ENCODE peak calls at places on chromosomes 12 and 14, in five cellular contexts. V, M, G, T and E are unnamed samples.

GRCh38 chr12:101608301-101609133 is 13.7 kb downstream of the MYBPC1 start:
- DNase-seq in V (no peak), T (no peak), M (no peak), G (no peak), E (no peak)

GRCh38 chr12:110114596-110114995 is 9.6 kb upstream of the IFT81 start:
- DNase-seq in G (no peak), T (no peak), V (no peak), M (no peak), E (no peak)

GRCh38 chr12:98424726-98425401 is 90.5 kb upstream of the TMPO start:
- DNase-seq in T (peak; percentile 76), M (no peak), V (peak; percentile 76), G (peak; percentile 70), E (peak; percentile 73)

GRCh38 chr14:79318371-79318770 is 892.9 kb downstream of the DIO2 start:
- DNase-seq in V (no peak), G (no peak), M (no peak), T (no peak), E (peak; percentile 57)

GRCh38 chr14:89330236-89331002 is 86.6 kb downstream of the FOXN3 start:
- DNase-seq in M (no peak), T (no peak), G (no peak), V (no peak), E (peak; percentile 97)

GRCh38 chr14:61256826-61257468 is 24.2 kb downstream of the TMEM30B start:
- DNase-seq in M (no peak), T (no peak), G (no peak), V (no peak), E (no peak)

GRCh38 chr12:71046215-71046614 is 111.6 kb downstream of the TSPAN8 start:
- DNase-seq in M (no peak), V (no peak), T (no peak), G (no peak), E (peak; percentile 2)

GRCh38 chr14:55819610-55820304 is 239.8 kb downstream of the KTN1 start:
- DNase-seq in T (no peak), G (no peak), V (no peak), M (peak; percentile 40), E (no peak)

GRCh38 chr14:34301107-34301734 is 160.8 kb downstream of the SPTSSA start:
- DNase-seq in G (peak; percentile 49), T (peak; percentile 31), V (peak; percentile 41), M (peak; percentile 7), E (peak; percentile 12)

GRCh38 chr14:50092006-50092555 is 24.3 kb downstream of the VCPKMT start:
- DNase-seq in M (no peak), V (no peak), T (peak; percentile 13), G (no peak), E (no peak)

GRCh38 chr14:80164991-80165390 is 46.3 kb downstream of the DIO2 start:
- DNase-seq in G (no peak), V (no peak), M (no peak), T (no peak), E (peak; percentile 84)

GRCh38 chr14:23588884-23589598 is 10.5 kb upstream of the JPH4 start:
- DNase-seq in M (peak; percentile 56), T (peak; percentile 89), G (peak; percentile 94), V (peak; percentile 90), E (peak; percentile 84)

GRCh38 chr12:230925-231671 is 17.1 kb upstream of the SLC6A12 start:
- DNase-seq in M (no peak), G (no peak), T (no peak), V (no peak), E (no peak)

GRCh38 chr12:7460375-7461259 is 16.7 kb upstream of the CD163L1 start:
- DNase-seq in T (peak; percentile 50), V (peak; percentile 66), M (no peak), G (peak; percentile 34), E (peak; percentile 51)

GRCh38 chr12:82510386-82510785 is 152.1 kb downstream of the METTL25 start:
- DNase-seq in V (no peak), G (no peak), T (no peak), M (no peak), E (no peak)

GRCh38 chr12:82504411-82504810 is 146.1 kb downstream of the METTL25 start:
- DNase-seq in T (no peak), G (no peak), M (no peak), V (no peak), E (no peak)

GRCh38 chr12:82507656-82508055 is 149.3 kb downstream of the METTL25 start:
- DNase-seq in T (no peak), V (no peak), M (no peak), G (no peak), E (no peak)

DNA sequence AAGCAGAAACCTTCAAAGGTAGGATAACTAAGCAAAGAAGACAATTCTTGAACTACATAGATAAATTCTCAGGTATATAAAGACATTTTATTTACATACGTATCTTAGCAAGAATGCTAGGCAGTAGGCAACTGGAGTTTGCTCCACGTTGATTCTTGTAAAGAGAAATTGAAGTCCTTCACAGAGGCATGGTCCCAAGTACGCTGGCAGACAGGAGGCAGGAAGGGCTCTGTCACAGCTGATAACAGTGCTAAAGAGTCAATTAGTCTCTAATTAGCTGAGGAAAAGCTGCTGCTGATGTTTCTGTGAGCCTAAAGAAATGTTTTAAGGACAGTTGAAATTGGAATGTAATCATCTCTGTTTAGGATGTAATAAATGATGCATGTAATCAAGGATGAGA is 146.8 kb downstream of the METTL25 start:
- DNase-seq in G (no peak), M (no peak), T (no peak), V (no peak), E (no peak)
- TF ChIP-seq RCOR1 in G (no peak), M (no peak), T (no peak), V (no peak), E (no peak)

DNA sequence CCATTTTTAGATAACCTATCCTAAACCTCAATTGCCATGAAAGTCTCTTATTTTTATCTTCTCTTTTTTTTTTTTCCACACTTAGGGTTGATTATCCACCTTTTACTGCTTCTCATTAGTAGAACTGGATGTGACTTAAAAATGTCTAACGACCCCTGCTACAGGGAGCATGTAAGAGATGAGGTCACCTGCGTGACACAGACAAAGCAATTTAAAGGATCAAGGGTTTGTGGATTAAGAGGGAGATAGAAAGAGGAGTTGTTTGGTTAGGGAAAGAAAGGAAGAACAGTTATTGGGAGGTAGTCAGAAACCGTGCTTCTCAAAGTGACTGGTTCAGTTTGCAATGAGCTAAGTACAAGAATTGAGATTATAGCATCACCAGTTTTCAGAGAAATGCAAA is 239.1 kb downstream of the ALX1 start:
- DNase-seq in M (no peak), T (no peak), G (no peak), V (no peak), E (no peak)
- TF ChIP-seq RCOR1 in M (no peak), T (no peak), G (no peak), V (no peak), E (no peak)

DNA sequence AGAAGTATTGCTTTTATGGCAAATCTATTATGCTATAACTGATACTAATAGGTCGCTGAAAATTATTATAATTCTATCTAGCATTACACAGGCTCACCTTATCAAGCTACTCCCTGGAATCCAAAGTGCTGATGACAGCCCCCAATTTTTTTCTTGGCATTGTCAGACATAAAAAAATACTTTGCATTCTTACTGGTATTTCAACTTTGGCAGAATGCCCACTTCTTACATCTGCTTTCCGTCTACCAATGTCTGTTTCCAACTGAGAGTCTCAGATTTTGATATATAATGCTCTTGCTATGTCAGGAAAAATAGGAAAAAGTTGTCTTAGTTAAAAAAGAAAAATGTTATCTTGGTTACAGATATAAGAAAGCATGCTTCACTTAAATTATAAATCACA is 615.4 kb downstream of the C12orf50 start:
- DNase-seq in M (no peak), G (peak; percentile 23), V (no peak), T (no peak), E (peak; percentile 47)
- TF ChIP-seq RCOR1 in M (no peak), G (peak; percentile 72), V (no peak), T (no peak), E (no peak)

DNA sequence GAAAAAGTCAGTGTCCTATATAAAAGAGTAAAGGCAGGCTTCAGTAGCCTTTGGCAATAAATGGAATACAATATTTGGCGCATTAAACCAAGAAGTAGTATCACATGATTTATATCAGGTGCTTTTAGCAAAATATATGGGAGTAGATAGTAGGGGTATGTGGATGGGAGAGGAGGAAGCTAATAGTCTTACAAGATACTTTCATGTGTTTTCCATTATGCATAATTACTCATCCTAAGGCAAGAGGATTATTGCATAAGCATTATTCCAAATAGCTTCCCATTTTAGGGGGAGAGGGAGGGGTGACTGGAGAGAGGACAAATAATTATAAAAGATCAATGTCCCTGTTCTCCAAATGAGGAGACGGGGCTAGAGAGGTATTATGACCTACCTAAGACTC is 104.3 kb downstream of the DUSP6 start:
- DNase-seq in V (no peak), G (peak; percentile 11), T (no peak), M (no peak), E (peak; percentile 33)
- TF ChIP-seq RCOR1 in V (no peak), G (peak; percentile 5), T (no peak), M (no peak), E (no peak)

GRCh38 chr12:34605510-34605887 is 583.2 kb downstream of the ALG10 start:
- DNase-seq in T (peak; percentile 2), G (peak; percentile 0), V (no peak), M (no peak), E (no peak)
- TF ChIP-seq RCOR1 in T (no peak), G (no peak), V (no peak), M (no peak), E (no peak)

DNA sequence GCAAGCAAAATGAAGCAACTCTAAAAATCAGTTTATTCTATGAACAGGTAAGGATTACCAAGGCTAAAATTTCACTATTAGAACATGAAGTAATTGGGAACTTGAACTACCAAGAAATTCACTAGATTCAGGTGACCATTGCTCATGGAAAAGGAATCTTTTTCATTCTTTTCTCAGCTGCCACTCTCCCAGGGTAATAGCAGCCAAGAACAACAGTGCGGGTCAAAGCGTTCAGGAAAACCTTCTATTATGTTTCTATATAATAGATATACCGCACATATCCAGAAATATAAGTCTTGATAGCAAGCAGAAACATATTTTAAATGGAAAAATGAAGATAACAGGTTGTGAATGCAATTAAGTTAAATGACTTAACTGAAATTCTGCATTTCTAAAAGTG is 125.6 kb downstream of the NELL2 start:
- DNase-seq in M (no peak), T (no peak), V (no peak), G (no peak), E (no peak)
- TF ChIP-seq RCOR1 in M (no peak), T (no peak), V (no peak), G (no peak), E (no peak)

DNA sequence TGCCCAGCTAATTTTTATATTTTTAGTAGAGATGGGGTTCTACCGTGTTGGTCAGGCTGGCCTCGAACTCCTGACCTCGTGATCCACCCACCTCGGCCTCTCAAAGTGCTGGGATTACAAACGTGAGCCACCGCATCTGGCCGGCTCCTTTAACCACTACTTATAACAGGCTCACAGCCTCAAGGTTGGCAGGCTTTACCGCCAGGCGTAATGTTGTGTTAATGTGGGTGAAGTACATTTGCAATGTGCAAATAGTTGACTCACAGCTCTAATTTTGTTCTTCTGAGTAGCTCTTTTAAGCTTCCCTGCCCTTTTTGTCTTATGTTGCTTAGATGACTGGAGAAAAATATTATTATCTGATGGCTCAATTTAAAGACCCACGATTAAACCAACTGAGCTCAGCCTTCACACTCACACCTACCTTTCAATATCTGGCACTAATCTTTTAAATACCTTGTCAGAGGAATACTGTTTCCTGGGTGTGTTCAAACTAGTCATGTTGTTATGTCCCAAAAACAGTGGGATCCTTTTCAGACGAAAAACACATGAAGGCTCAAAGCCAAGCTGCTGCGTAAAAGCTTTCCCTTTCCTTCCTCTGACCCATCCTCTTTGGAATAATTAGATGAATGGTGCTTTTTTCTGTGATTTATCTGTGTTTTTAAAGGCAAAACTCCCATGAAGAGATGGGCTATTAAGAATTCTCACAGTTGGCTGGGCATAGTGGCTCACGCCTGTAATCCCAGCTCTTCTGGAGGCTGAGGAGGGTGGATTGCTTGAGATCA is 57.2 kb upstream of the USP44 start:
- DNase-seq in T (no peak), V (peak; percentile 46), M (no peak), G (no peak), E (peak; percentile 76)
- TF ChIP-seq RCOR1 in T (no peak), V (no peak), M (no peak), G (no peak), E (no peak)